ENCODE peak calls at places on chromosomes 3 and 15, in nine cellular contexts. H, V, F, K, J, Q, U, R and X are unnamed samples.

GRCh38 chr3:113304102-113304501 is 92.7 kb downstream of the BOC start:
- DNase-seq in H (no peak), V (no peak), F (no peak), K (no peak), J (no peak), Q (no peak), U (no peak), R (no peak), X (no peak)

GRCh38 chr3:172461530-172462138 is 13.4 kb upstream of the GHSR start:
- DNase-seq in H (peak; percentile 70), V (no peak), F (peak; percentile 33), K (no peak), J (peak; percentile 28), Q (no peak), U (no peak), R (no peak), X (no peak)

GRCh38 chr15:65096481-65097385 is 18.3 kb downstream of the UBAP1L start:
- DNase-seq in H (no peak), V (no peak), F (no peak), K (no peak), J (peak; percentile 7), Q (no peak), U (no peak), R (peak; percentile 36), X (no peak)

GRCh38 chr15:79967331-79968182 is 3.4 kb downstream of the BCL2A1 start:
- DNase-seq in H (no peak), V (no peak), F (no peak), K (no peak), J (no peak), Q (no peak), U (no peak), R (no peak), X (no peak)

GRCh38 chr3:35908366-35909232 is 269.3 kb downstream of the ARPP21 start:
- DNase-seq in H (peak; percentile 58), V (peak; percentile 18), F (peak; percentile 50), K (peak; percentile 77), J (peak; percentile 86), Q (peak; percentile 41), U (peak; percentile 27), R (no peak), X (peak; percentile 0)

GRCh38 chr15:91946914-91947313 is 93.4 kb downstream of the SLCO3A1 start:
- DNase-seq in H (no peak), V (no peak), F (no peak), K (no peak), J (no peak), Q (no peak), U (no peak), R (no peak), X (no peak)

GRCh38 chr3:69784854-69785523 is 45.7 kb downstream of the MITF start:
- DNase-seq in H (no peak), V (no peak), F (peak; percentile 79), K (peak; percentile 12), J (peak; percentile 94), Q (no peak), U (peak; percentile 71), R (peak; percentile 79), X (no peak)

GRCh38 chr15:90603893-90604292 is 74.2 kb downstream of the CRTC3 start:
- DNase-seq in H (peak; percentile 18), V (no peak), F (no peak), K (peak; percentile 73), J (no peak), Q (peak; percentile 36), U (peak; percentile 51), R (no peak), X (no peak)

GRCh38 chr15:69092159-69092558 is 68.3 kb upstream of the GLCE start:
- DNase-seq in H (no peak), V (no peak), F (peak; percentile 53), K (no peak), J (peak; percentile 51), Q (no peak), U (no peak), R (no peak), X (no peak)

GRCh38 chr15:33865416-33865815 is 102.9 kb upstream of the CHRM5 start:
- DNase-seq in H (no peak), V (no peak), F (no peak), K (no peak), J (no peak), Q (no peak), U (no peak), R (no peak), X (no peak)

GRCh38 chr3:121552379-121552778 is 6.6 kb upstream of the POLQ start:
- DNase-seq in H (no peak), V (no peak), F (no peak), K (no peak), J (peak; percentile 32), Q (no peak), U (no peak), R (no peak), X (no peak)

GRCh38 chr15:70575251-70576227 is 187.8 kb downstream of the UACA start:
- DNase-seq in H (no peak), V (no peak), F (peak; percentile 62), K (no peak), J (no peak), Q (no peak), U (no peak), R (no peak), X (no peak)

GRCh38 chr15:75531041-75531450 is 48.1 kb downstream of the PTPN9 start:
- DNase-seq in H (no peak), V (no peak), F (no peak), K (peak; percentile 41), J (peak; percentile 63), Q (no peak), U (peak; percentile 80), R (no peak), X (no peak)

GRCh38 chr3:56778904-56779303 is 22.8 kb downstream of the ARHGEF3 start:
- DNase-seq in H (no peak), V (no peak), F (no peak), K (no peak), J (no peak), Q (no peak), U (no peak), R (no peak), X (no peak)

GRCh38 chr3:62587579-62588031 is 214.3 kb upstream of the FEZF2 start:
- DNase-seq in H (no peak), V (no peak), F (peak; percentile 74), K (no peak), J (peak; percentile 81), Q (no peak), U (no peak), R (no peak), X (no peak)